ENCODE peak calls at places on chromosomes 2 and 18, in five cellular contexts. P, D, T, E and V are unnamed samples.

GRCh38 chr18:79987566-79987965 is 797 bp downstream of the TXNL4A start:
- DNase-seq in D (no peak), P (no peak), E (peak), T (no peak), V (no peak)

GRCh38 chr2:222859786-222860726 is 780 bp upstream of the ACSL3 start:
- DNase-seq in P (no peak), D (peak), T (no peak), E (peak), V (no peak)

GRCh38 chr2:37653805-37654378 is 17.6 kb downstream of the CDC42EP3 start:
- DNase-seq in E (peak), T (no peak), P (peak), D (no peak), V (peak)

GRCh38 chr18:38077219-38077618 is 511.6 kb upstream of the CELF4 start:
- DNase-seq in T (no peak), P (no peak), E (peak), D (no peak), V (no peak)

GRCh38 chr2:166440313-166440712 is 53.7 kb downstream of the SCN7A start:
- DNase-seq in T (no peak), P (no peak), D (no peak), E (no peak), V (no peak)

GRCh38 chr2:190965580-190966222 is 48.3 kb downstream of the STAT1 start:
- DNase-seq in T (no peak), E (no peak), P (no peak), D (no peak), V (no peak)

GRCh38 chr2:3272761-3273160 is 104.9 kb downstream of the EIPR1 start:
- DNase-seq in D (no peak), T (no peak), P (no peak), E (no peak), V (no peak)

GRCh38 chr2:204234879-204235278 is 298.3 kb downstream of the ICOS start:
- DNase-seq in E (no peak), T (no peak), P (no peak), D (no peak), V (no peak)

GRCh38 chr2:10558281-10559030 is 110.3 kb upstream of the ODC1 start:
- DNase-seq in T (no peak), D (no peak), P (no peak), E (no peak), V (no peak)

GRCh38 chr2:54416166-54416798 is 39.8 kb upstream of the SPTBN1 start:
- DNase-seq in E (no peak), P (no peak), T (no peak), D (no peak), V (no peak)

GRCh38 chr2:196277002-196277401 is 105.6 kb upstream of the STK17B start:
- DNase-seq in E (peak), P (no peak), T (no peak), D (no peak), V (no peak)

GRCh38 chr2:71800106-71800809 is 346.9 kb downstream of the DYSF start:
- DNase-seq in T (no peak), P (peak), E (no peak), D (no peak), V (no peak)

GRCh38 chr2:102736607-102737409 is 25.0 kb upstream of the TMEM182 start:
- DNase-seq in D (peak), P (peak), E (peak), T (peak), V (peak)

GRCh38 chr2:236166157-236166780 is 1.9 kb downstream of the GBX2 start:
- DNase-seq in D (no peak), T (no peak), E (no peak), P (no peak), V (no peak)

GRCh38 chr2:239321596-239322413 is 79.0 kb downstream of the HDAC4 start:
- DNase-seq in E (no peak), P (no peak), T (no peak), D (no peak), V (no peak)

GRCh38 chr2:149894226-149894625 is 306.7 kb upstream of the MMADHC start:
- DNase-seq in T (no peak), E (no peak), P (no peak), D (no peak), V (no peak)

GRCh38 chr2:71780162-71780561 is 326.8 kb downstream of the DYSF start:
- DNase-seq in E (no peak), T (no peak), P (peak), D (no peak), V (no peak)

GRCh38 chr2:170771049-170771937 is 1.1 kb downstream of the ERICH2 start:
- DNase-seq in T (no peak), D (peak), P (peak), E (peak), V (peak)